ENCODE peak calls at places on chromosome 7, in seven cellular contexts. S is IMR-90; M is mesenchymal stem cell; Z is bronchial epithelial cell; P is CD4-positive, alpha-beta memory T cell; G is PC-3; L is BE2C. D is an unnamed sample.
A peak's percentile ranks its signal among the peaks of the same experiment; 100 is the strongest.

GRCh38 chr7:154841731-154842331 is 161.1 kb downstream of the PAXIP1 start:
- DNase-seq in S (no peak), M (peak; percentile 63), Z (no peak), P (no peak), G (no peak), L (peak; percentile 87), D (no peak)

GRCh38 chr7:87113077-87113476 is 39.2 kb upstream of the DMTF1 start:
- DNase-seq in S (peak; percentile 16), M (no peak), Z (no peak), P (no peak), G (no peak), L (no peak), D (no peak)

GRCh38 chr7:33062023-33062781 is at the start of gene NT5C3A:
- DNase-seq in S (no peak), M (peak; percentile 53), Z (no peak), P (peak; percentile 47), G (peak; percentile 35), L (peak; percentile 41), D (peak; percentile 81)

GRCh38 chr7:149817301-149817771 is 20.8 kb upstream of the ZNF862 start:
- DNase-seq in S (no peak), M (no peak), Z (no peak), P (no peak), G (no peak), L (no peak), D (no peak)

GRCh38 chr7:33886100-33886623 is 19.2 kb upstream of the BMPER start:
- DNase-seq in S (peak; percentile 35), M (peak; percentile 45), Z (no peak), P (no peak), G (peak; percentile 34), L (peak; percentile 28), D (no peak)

GRCh38 chr7:85162743-85163142 is 24.1 kb downstream of the SEMA3D start:
- DNase-seq in S (peak; percentile 13), M (no peak), Z (no peak), P (no peak), G (no peak), L (no peak), D (no peak)

GRCh38 chr7:94823952-94824351 is 83.4 kb upstream of the PPP1R9A start:
- DNase-seq in S (peak; percentile 1), M (peak; percentile 13), Z (peak; percentile 83), P (no peak), G (peak; percentile 77), L (no peak), D (no peak)

GRCh38 chr7:23353172-23353571 is 54.0 kb downstream of the MALSU1 start:
- DNase-seq in S (no peak), M (no peak), Z (no peak), P (no peak), G (no peak), L (peak; percentile 20), D (no peak)

GRCh38 chr7:25029075-25029474 is 49.1 kb upstream of the OSBPL3 start:
- DNase-seq in S (no peak), M (no peak), Z (no peak), P (peak; percentile 43), G (no peak), L (no peak), D (no peak)

GRCh38 chr7:121753965-121754364 is 119.0 kb upstream of the PTPRZ1 start:
- DNase-seq in S (no peak), M (no peak), Z (no peak), P (no peak), G (no peak), L (no peak), D (no peak)

GRCh38 chr7:31416381-31416780 is 75.9 kb upstream of the NEUROD6 start:
- DNase-seq in S (no peak), M (no peak), Z (no peak), P (no peak), G (no peak), L (no peak), D (no peak)

GRCh38 chr7:138001529-138002095 is at the start of gene CREB3L2:
- DNase-seq in S (peak; percentile 57), M (peak; percentile 88), Z (peak; percentile 36), P (peak; percentile 81), G (peak; percentile 32), L (peak; percentile 78), D (no peak)

GRCh38 chr7:16562456-16563220 is 36.0 kb downstream of the LRRC72 start:
- DNase-seq in S (no peak), M (no peak), Z (no peak), P (no peak), G (no peak), L (no peak), D (no peak)

GRCh38 chr7:128697301-128697905 is 25.3 kb downstream of the GARIN1A start:
- DNase-seq in S (peak; percentile 44), M (peak; percentile 73), Z (peak; percentile 59), P (peak; percentile 39), G (no peak), L (peak; percentile 75), D (peak; percentile 11)

GRCh38 chr7:18667466-18667865 is 171.9 kb downstream of the HDAC9 start:
- DNase-seq in S (peak; percentile 80), M (peak; percentile 83), Z (peak; percentile 77), P (no peak), G (peak; percentile 84), L (no peak), D (no peak)

GRCh38 chr7:130490888-130491771 is 755 bp upstream of the MEST start:
- DNase-seq in S (peak; percentile 26), M (peak; percentile 77), Z (no peak), P (no peak), G (no peak), L (no peak), D (peak; percentile 46)

GRCh38 chr7:44383566-44383965 is 58.2 kb upstream of the CAMK2B start:
- DNase-seq in S (peak; percentile 81), M (peak; percentile 88), Z (no peak), P (no peak), G (peak; percentile 21), L (no peak), D (peak; percentile 75)

GRCh38 chr7:65749518-65749917 is 123.4 kb upstream of the VKORC1L1 start:
- DNase-seq in S (no peak), M (no peak), Z (no peak), P (no peak), G (no peak), L (no peak), D (no peak)

DNA sequence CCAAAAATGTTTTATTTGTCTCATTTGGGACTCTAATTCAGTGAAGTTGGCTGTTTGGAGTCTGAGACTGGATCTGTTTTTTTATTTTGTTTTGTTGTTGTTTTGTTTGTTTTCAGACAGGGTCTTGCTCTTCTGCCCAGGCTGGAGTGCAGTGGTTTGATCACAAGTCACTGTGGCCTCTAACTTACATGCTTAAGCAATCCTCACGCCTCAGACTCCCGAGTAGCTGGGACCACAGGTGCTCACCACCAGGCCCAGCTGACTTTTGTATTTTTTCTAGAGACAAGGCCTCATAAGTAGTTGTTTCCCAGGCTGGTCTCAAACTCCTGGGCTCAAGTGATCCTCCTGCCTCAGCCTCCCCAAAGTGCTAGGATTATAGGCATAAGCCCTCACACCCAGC is 73.7 kb downstream of the CUX1 start:
- DNase-seq in S (no peak), M (no peak), Z (no peak), P (no peak), G (no peak), L (no peak), D (no peak)
- H3K4me3 ChIP-seq in S (no peak overlapping the region), M (no peak overlapping the region), Z (no peak overlapping the region), P (no peak overlapping the region), G (no peak overlapping the region), L (no peak overlapping the region), D (no peak overlapping the region)

DNA sequence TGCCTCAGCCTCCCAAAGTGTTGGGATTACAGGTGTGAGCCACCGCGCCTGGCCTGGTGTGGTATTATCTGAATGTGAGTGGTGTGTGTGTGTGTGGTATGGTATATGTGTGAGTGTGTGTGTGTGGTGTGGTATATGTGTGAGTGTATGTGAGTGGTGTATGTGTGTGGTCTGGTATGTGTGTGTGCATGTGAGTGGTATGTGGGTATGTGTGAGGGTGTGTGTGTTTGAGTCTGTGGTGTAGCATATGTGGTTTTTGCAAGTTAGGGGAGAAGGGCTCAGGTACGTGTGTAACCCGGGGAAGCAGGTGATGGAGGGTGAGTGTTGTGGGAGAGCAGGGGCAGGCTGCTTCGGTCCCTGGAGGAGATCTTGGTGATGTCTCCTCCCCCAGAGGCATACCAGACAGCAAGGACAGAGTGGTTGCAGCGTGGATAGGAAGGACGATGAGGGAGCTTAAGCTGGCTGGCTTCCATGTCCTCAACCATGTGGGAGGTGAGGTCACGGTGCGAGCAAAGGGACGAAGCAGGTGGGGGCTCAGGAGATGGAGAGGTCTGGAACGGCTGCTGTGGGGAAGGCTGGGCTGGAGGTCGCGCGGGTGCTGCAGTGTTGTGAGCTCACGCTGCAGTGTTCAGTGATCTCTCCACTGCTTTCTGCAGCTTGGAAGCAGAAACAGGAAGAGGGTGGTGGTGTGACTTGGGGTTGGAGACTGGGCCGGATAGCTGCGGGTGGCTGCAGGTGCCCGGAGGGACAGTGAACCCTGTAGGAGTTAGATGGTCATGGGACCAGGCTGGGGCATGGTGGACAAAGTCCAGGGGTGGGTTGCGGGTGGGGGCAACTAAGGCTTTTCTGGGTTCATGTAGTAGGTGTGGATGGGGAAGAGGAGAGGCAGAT is 5.0 kb downstream of the ZYX start:
- DNase-seq in S (no peak), M (no peak), Z (no peak), P (peak; percentile 74), G (no peak), L (peak; percentile 44), D (no peak)
- H3K4me3 ChIP-seq in S (no peak overlapping the region), M (peak overlapping the region; percentile 88), Z (no peak overlapping the region), P (peak overlapping the region; percentile 46), G (no peak overlapping the region), L (no peak overlapping the region), D (no peak overlapping the region)

GRCh38 chr7:135159359-135160087 is 11.0 kb downstream of the CYREN start:
- DNase-seq in S (no peak), M (peak; percentile 32), Z (peak; percentile 47), P (no peak), G (no peak), L (no peak), D (no peak)
- H3K4me3 ChIP-seq in S (no peak overlapping the region), M (peak overlapping the region; percentile 38), Z (no peak overlapping the region), P (no peak overlapping the region), G (no peak overlapping the region), L (no peak overlapping the region), D (no peak overlapping the region)

DNA sequence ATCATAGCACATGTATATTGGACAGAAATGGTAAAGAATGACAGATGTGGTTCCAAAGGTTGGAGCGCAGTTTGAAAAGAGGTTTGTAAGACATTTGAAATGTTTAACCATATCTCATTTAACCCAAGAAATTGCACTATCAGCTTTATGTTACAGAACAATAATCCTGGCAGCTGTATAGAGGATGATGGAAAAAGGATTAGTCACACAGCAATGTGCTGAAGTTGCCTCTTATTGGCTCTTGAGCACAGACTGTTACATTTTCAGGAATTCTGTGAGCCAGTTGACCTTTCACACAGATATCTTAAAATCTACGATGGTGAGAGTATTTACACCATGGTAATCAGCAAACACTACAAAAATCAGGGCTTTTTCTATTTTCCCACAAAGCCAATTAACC is 3.9 kb downstream of the COG5 start:
- DNase-seq in S (peak; percentile 78), M (peak; percentile 55), Z (peak; percentile 74), P (no peak), G (peak; percentile 31), L (no peak), D (peak; percentile 14)
- H3K4me3 ChIP-seq in S (no peak overlapping the region), M (no peak overlapping the region), Z (no peak overlapping the region), P (no peak overlapping the region), G (no peak overlapping the region), L (no peak overlapping the region), D (no peak overlapping the region)